ENCODE peak calls at places on chromosomes 13 and 19, in four cellular contexts. One of them, this sample, is unnamed.

GRCh38 chr19:30665449-30665848 is 293.3 kb downstream of the ZNF536 start:
- ATAC-seq in Right ventricle myocardium inferior: no peak
- ATAC-seq in PC-3: no peak
- ATAC-seq in upper lobe of left lung: no peak
- ATAC-seq in this sample: no peak

GRCh38 chr13:38693641-38694040 is 6.8 kb downstream of the FREM2 start:
- ATAC-seq in upper lobe of left lung: no peak
- ATAC-seq in Right ventricle myocardium inferior: peak
- ATAC-seq in PC-3: no peak
- ATAC-seq in this sample: no peak

GRCh38 chr19:33298146-33298911 is 4.0 kb downstream of the CEBPA start:
- ATAC-seq in PC-3: no peak
- ATAC-seq in upper lobe of left lung: no peak
- ATAC-seq in Right ventricle myocardium inferior: no peak
- ATAC-seq in this sample: peak

GRCh38 chr19:3499738-3500428 is 591 bp downstream of the DOHH start:
- ATAC-seq in upper lobe of left lung: no peak
- ATAC-seq in Right ventricle myocardium inferior: no peak
- ATAC-seq in PC-3: peak
- ATAC-seq in this sample: peak

GRCh38 chr19:824885-825284 is 2.8 kb upstream of the AZU1 start:
- ATAC-seq in PC-3: no peak
- ATAC-seq in upper lobe of left lung: peak
- ATAC-seq in Right ventricle myocardium inferior: no peak
- ATAC-seq in this sample: no peak

GRCh38 chr19:11092181-11092538 is 2.9 kb downstream of the LDLR start:
- ATAC-seq in PC-3: no peak
- ATAC-seq in Right ventricle myocardium inferior: no peak
- ATAC-seq in upper lobe of left lung: peak
- ATAC-seq in this sample: no peak

GRCh38 chr13:54029226-54029625 is 1000.6 kb downstream of the OLFM4 start:
- ATAC-seq in Right ventricle myocardium inferior: no peak
- ATAC-seq in upper lobe of left lung: no peak
- ATAC-seq in PC-3: peak
- ATAC-seq in this sample: peak

GRCh38 chr19:7216373-7216902 is 77.8 kb downstream of the INSR start:
- ATAC-seq in Right ventricle myocardium inferior: no peak
- ATAC-seq in upper lobe of left lung: no peak
- ATAC-seq in PC-3: no peak
- ATAC-seq in this sample: no peak

GRCh38 chr19:44212865-44213346 is 574 bp downstream of the ZNF227 start:
- ATAC-seq in PC-3: peak
- ATAC-seq in Right ventricle myocardium inferior: no peak
- ATAC-seq in upper lobe of left lung: peak
- ATAC-seq in this sample: peak

GRCh38 chr13:49669735-49670309 is 21.5 kb downstream of the EBPL start:
- ATAC-seq in PC-3: peak
- ATAC-seq in upper lobe of left lung: peak
- ATAC-seq in Right ventricle myocardium inferior: peak
- ATAC-seq in this sample: peak

GRCh38 chr13:48551329-48551728 is 18.4 kb upstream of the RCBTB2 start:
- ATAC-seq in PC-3: no peak
- ATAC-seq in Right ventricle myocardium inferior: no peak
- ATAC-seq in upper lobe of left lung: no peak
- ATAC-seq in this sample: no peak

GRCh38 chr13:98286814-98287213 is 109.7 kb upstream of the RNF113B start:
- ATAC-seq in upper lobe of left lung: no peak
- ATAC-seq in PC-3: no peak
- ATAC-seq in Right ventricle myocardium inferior: no peak
- ATAC-seq in this sample: no peak

GRCh38 chr19:53864308-53864836 is 3.3 kb upstream of the MYADM start:
- ATAC-seq in PC-3: peak
- ATAC-seq in upper lobe of left lung: no peak
- ATAC-seq in Right ventricle myocardium inferior: no peak
- ATAC-seq in this sample: no peak

GRCh38 chr13:26128676-26129075 is 76.9 kb upstream of the SHISA2 start:
- ATAC-seq in upper lobe of left lung: no peak
- ATAC-seq in Right ventricle myocardium inferior: no peak
- ATAC-seq in PC-3: no peak
- ATAC-seq in this sample: no peak

GRCh38 chr13:109785892-109786450 is 412 bp downstream of the IRS2 start:
- ATAC-seq in PC-3: peak
- ATAC-seq in Right ventricle myocardium inferior: no peak
- ATAC-seq in upper lobe of left lung: no peak
- ATAC-seq in this sample: no peak

This sample was measured in esophagus mucosa.